ENCODE peak calls at places on chromosome 15, in ten cellular contexts. Q is HuH-7.5; U is hypothalamus; X is EH; S is activated naive CD4-positive, alpha-beta T cell treated with anti-CD3 and anti-CD28 coated beads for 36 hours; A is AG09309; C is LoVo; Y is epithelial cell of prostate; N is psoas muscle; R is anterior cingulate cortex. B is an unnamed sample.

GRCh38 chr15:73957276-73957675 is 31.0 kb downstream of the LOXL1 start:
- DNase-seq in N (no peak), Q (no peak), A (no peak), C (peak), U (no peak), S (no peak), R (no peak), X (no peak), Y (no peak), B (peak)

GRCh38 chr15:66071621-66072295 is 181.8 kb downstream of the MEGF11 start:
- DNase-seq in C (no peak), A (no peak), R (no peak), S (no peak), X (peak), N (no peak), Q (no peak), Y (no peak), U (no peak), B (no peak)

GRCh38 chr15:29269485-29270168 is at the start of gene NSMCE3:
- DNase-seq in X (peak), Y (peak), R (peak), Q (peak), N (peak), U (peak), S (peak), C (peak), A (peak), B (peak)

GRCh38 chr15:64693134-64693533 is 82.3 kb downstream of the RBPMS2 start:
- DNase-seq in S (no peak), U (no peak), X (peak), A (peak), C (no peak), Q (peak), N (peak), Y (no peak), R (no peak), B (no peak)

GRCh38 chr15:81939604-81940440 is 106.0 kb downstream of the MEX3B start:
- DNase-seq in X (peak), Y (peak), A (no peak), Q (no peak), U (no peak), R (no peak), N (no peak), S (peak), C (no peak), B (no peak)

GRCh38 chr15:39301589-39301999 is 279.3 kb upstream of the THBS1 start:
- DNase-seq in S (no peak), U (no peak), X (peak), N (no peak), Y (no peak), A (peak), C (no peak), R (no peak), Q (no peak), B (no peak)

GRCh38 chr15:61879219-61879618 is 181.0 kb downstream of the VPS13C start:
- DNase-seq in A (no peak), C (peak), U (no peak), X (no peak), Q (no peak), R (no peak), S (no peak), Y (peak), N (no peak), B (peak)

GRCh38 chr15:80911821-80912220 is 77.8 kb downstream of the MESD start:
- DNase-seq in A (no peak), N (no peak), R (no peak), Y (no peak), U (no peak), C (no peak), X (peak), Q (no peak), S (no peak), B (no peak)

GRCh38 chr15:25830844-25831443 is 32.2 kb downstream of the ATP10A start:
- DNase-seq in C (no peak), R (no peak), Q (no peak), N (peak), U (no peak), A (peak), X (peak), Y (no peak), S (no peak), B (no peak)

GRCh38 chr15:79209690-79210089 is 72.8 kb upstream of the ANKRD34C start:
- DNase-seq in A (no peak), R (no peak), N (no peak), Q (no peak), U (no peak), C (no peak), Y (no peak), S (no peak), X (no peak), B (no peak)

GRCh38 chr15:92158426-92158825 is 235.3 kb upstream of the ST8SIA2 start:
- DNase-seq in N (no peak), Q (no peak), X (no peak), S (peak), U (no peak), A (no peak), C (peak), R (no peak), Y (peak), B (peak)